ENCODE peak calls at places on chromosomes 5 and 9, in four cellular contexts. F, B, K and Z are unnamed samples.

GRCh38 chr5:95555553-95555952 is 652 bp downstream of the ARSK start:
- DNase-seq in F (no peak), B (no peak), K (no peak), Z (no peak)

GRCh38 chr5:55483903-55484302 is 50.9 kb downstream of the PLPP1 start:
- DNase-seq in F (no peak), B (no peak), K (no peak), Z (no peak)

GRCh38 chr5:34584165-34584564 is 72.0 kb upstream of the RAI14 start:
- DNase-seq in F (no peak), B (no peak), K (no peak), Z (no peak)

GRCh38 chr9:13088734-13089427 is 190.6 kb downstream of the MPDZ start:
- DNase-seq in F (no peak), B (no peak), K (no peak), Z (peak)

GRCh38 chr9:137358126-137358525 is 56.1 kb upstream of the NRARP start:
- DNase-seq in F (no peak), B (no peak), K (no peak), Z (no peak)

GRCh38 chr5:118888556-118888955 is 99.8 kb downstream of the DTWD2 start:
- DNase-seq in F (no peak), B (no peak), K (no peak), Z (no peak)

GRCh38 chr9:77601476-77602056 is 46.6 kb downstream of the GNA14 start:
- DNase-seq in F (no peak), B (no peak), K (no peak), Z (no peak)

GRCh38 chr9:136784249-136784996 is 6.7 kb upstream of the TMEM141 start:
- DNase-seq in F (no peak), B (no peak), K (peak), Z (no peak)